ENCODE peak calls at places on chromosomes 3 and 15, in four cellular contexts. E is GM19239, U is skeletal muscle cell, Y is NCI-H2081. B is an unnamed sample.

GRCh38 chr3:126147147-126147931 is 33.0 kb downstream of the ALDH1L1 start:
- DNase-seq in E (no peak), U (no peak), Y (no peak), B (no peak)

GRCh38 chr3:76965122-76965725 is 74.7 kb upstream of the ROBO2 start:
- DNase-seq in E (no peak), U (peak), Y (no peak), B (no peak)

GRCh38 chr15:96345560-96346389 is 15.3 kb downstream of the NR2F2 start:
- DNase-seq in E (no peak), U (no peak), Y (peak), B (no peak)

GRCh38 chr3:126261037-126261436 is 80.7 kb upstream of the ALDH1L1 start:
- DNase-seq in E (no peak), U (peak), Y (no peak), B (no peak)

GRCh38 chr15:69469467-69470191 is 17.0 kb downstream of the RPLP1 start:
- DNase-seq in E (no peak), U (no peak), Y (no peak), B (no peak)

GRCh38 chr3:113275876-113276580 is 64.7 kb downstream of the BOC start:
- DNase-seq in E (peak), U (peak), Y (peak), B (peak)

GRCh38 chr3:9779721-9780450 is 10.1 kb upstream of the CAMK1 start:
- DNase-seq in E (no peak), U (no peak), Y (no peak), B (peak)

GRCh38 chr3:187183210-187183862 is 13.9 kb upstream of the RTP1 start:
- DNase-seq in E (no peak), U (peak), Y (no peak), B (peak)

GRCh38 chr3:50423543-50423942 is 64.2 kb upstream of the TMEM115 start:
- DNase-seq in E (no peak), U (no peak), Y (peak), B (no peak)

GRCh38 chr3:80018375-80018774 is 250.6 kb upstream of the ROBO1 start:
- DNase-seq in E (no peak), U (no peak), Y (no peak), B (no peak)

GRCh38 chr15:73244333-73244732 is 124.4 kb downstream of the HCN4 start:
- DNase-seq in E (no peak), U (no peak), Y (peak), B (no peak)

GRCh38 chr3:55376753-55377347 is 110.3 kb downstream of the WNT5A start:
- DNase-seq in E (no peak), U (no peak), Y (no peak), B (no peak)

GRCh38 chr3:46705022-46705530 is 3.9 kb downstream of the TMIE start:
- DNase-seq in E (peak), U (no peak), Y (peak), B (no peak)

GRCh38 chr3:190032924-190033323 is 87.8 kb downstream of the P3H2 start:
- DNase-seq in E (no peak), U (no peak), Y (no peak), B (no peak)

GRCh38 chr3:53822331-53822741 is 23.9 kb downstream of the CHDH start:
- DNase-seq in E (no peak), U (no peak), Y (no peak), B (no peak)

GRCh38 chr15:66859688-66860253 is 157.7 kb downstream of the SMAD6 start:
- DNase-seq in E (no peak), U (no peak), Y (no peak), B (no peak)

GRCh38 chr15:54282228-54282836 is 304.1 kb downstream of the UNC13C start:
- DNase-seq in E (no peak), U (no peak), Y (no peak), B (no peak)

GRCh38 chr3:169542347-169542751 is 121.2 kb downstream of the MECOM start:
- DNase-seq in E (no peak), U (no peak), Y (peak), B (no peak)

GRCh38 chr15:57384816-57385215 is 8.5 kb downstream of the CGNL1 start:
- DNase-seq in E (no peak), U (no peak), Y (no peak), B (no peak)

GRCh38 chr3:143596957-143597642 is 251.2 kb downstream of the SLC9A9 start:
- DNase-seq in E (no peak), U (no peak), Y (no peak), B (no peak)

GRCh38 chr3:148077318-148077923 is 620.3 kb upstream of the AGTR1 start:
- DNase-seq in E (no peak), U (no peak), Y (peak), B (no peak)

GRCh38 chr15:78909791-78910228 is 35.0 kb downstream of the CTSH start:
- DNase-seq in E (no peak), U (no peak), Y (peak), B (no peak)

GRCh38 chr3:138331143-138331894 is 1.7 kb upstream of the NME9 start:
- DNase-seq in E (no peak), U (no peak), Y (no peak), B (no peak)

GRCh38 chr3:115581347-115582135 is 41.8 kb upstream of the GAP43 start:
- DNase-seq in E (no peak), U (peak), Y (no peak), B (no peak)

GRCh38 chr3:6825527-6825926 is 35.4 kb upstream of the GRM7 start:
- DNase-seq in E (no peak), U (no peak), Y (peak), B (no peak)